ENCODE peak calls at places on chromosomes 1 and 21, in six cellular contexts. One of them, this sample, is unnamed.

GRCh38 chr1:197269053-197269452 is 1.0 kb downstream of the CRB1 start:
- DNase-seq in MM.1S: no peak
- DNase-seq in H9: no peak
- DNase-seq in cardiac muscle cell: peak
- DNase-seq in dorsolateral prefrontal cortex: peak
- DNase-seq in heart left ventricle: no peak
- DNase-seq in this sample: peak

GRCh38 chr1:19960621-19961020 is 18.8 kb downstream of the PLA2G2A start:
- DNase-seq in heart left ventricle: no peak
- DNase-seq in dorsolateral prefrontal cortex: no peak
- DNase-seq in H9: peak
- DNase-seq in cardiac muscle cell: no peak
- DNase-seq in MM.1S: no peak
- DNase-seq in this sample: no peak

GRCh38 chr1:202135221-202135721 is 9.3 kb downstream of the ARL8A start:
- DNase-seq in H9: peak
- DNase-seq in dorsolateral prefrontal cortex: peak
- DNase-seq in cardiac muscle cell: peak
- DNase-seq in MM.1S: peak
- DNase-seq in heart left ventricle: peak
- DNase-seq in this sample: peak

GRCh38 chr1:12161662-12162458 is 4.9 kb upstream of the TNFRSF1B start:
- DNase-seq in heart left ventricle: peak
- DNase-seq in dorsolateral prefrontal cortex: no peak
- DNase-seq in cardiac muscle cell: no peak
- DNase-seq in MM.1S: peak
- DNase-seq in H9: peak
- DNase-seq in this sample: no peak

GRCh38 chr21:33931799-33932390 is 16.3 kb upstream of the ATP5PO start:
- DNase-seq in heart left ventricle: no peak
- DNase-seq in cardiac muscle cell: no peak
- DNase-seq in H9: no peak
- DNase-seq in dorsolateral prefrontal cortex: no peak
- DNase-seq in MM.1S: no peak
- DNase-seq in this sample: no peak

GRCh38 chr1:165823552-165824268 is 3.7 kb upstream of the UCK2 start:
- DNase-seq in heart left ventricle: no peak
- DNase-seq in H9: no peak
- DNase-seq in MM.1S: no peak
- DNase-seq in dorsolateral prefrontal cortex: no peak
- DNase-seq in cardiac muscle cell: no peak
- DNase-seq in this sample: no peak

GRCh38 chr1:207454046-207454964 is at the start of gene CR2:
- DNase-seq in dorsolateral prefrontal cortex: no peak
- DNase-seq in heart left ventricle: peak
- DNase-seq in H9: peak
- DNase-seq in MM.1S: peak
- DNase-seq in cardiac muscle cell: peak
- DNase-seq in this sample: peak

GRCh38 chr1:173669491-173669941 is at the start of gene ANKRD45:
- DNase-seq in MM.1S: no peak
- DNase-seq in dorsolateral prefrontal cortex: peak
- DNase-seq in H9: peak
- DNase-seq in cardiac muscle cell: peak
- DNase-seq in heart left ventricle: peak
- DNase-seq in this sample: peak

GRCh38 chr1:115428676-115429075 is 90.6 kb upstream of the NGF start:
- DNase-seq in cardiac muscle cell: no peak
- DNase-seq in dorsolateral prefrontal cortex: no peak
- DNase-seq in heart left ventricle: no peak
- DNase-seq in H9: no peak
- DNase-seq in MM.1S: no peak
- DNase-seq in this sample: no peak

GRCh38 chr1:3197781-3198316 is 128.8 kb downstream of the PRDM16 start:
- DNase-seq in H9: no peak
- DNase-seq in MM.1S: no peak
- DNase-seq in cardiac muscle cell: no peak
- DNase-seq in heart left ventricle: no peak
- DNase-seq in dorsolateral prefrontal cortex: no peak
- DNase-seq in this sample: no peak
- H3K27ac ChIP-seq in H9: no peak
- H3K27ac ChIP-seq in MM.1S: no peak
- H3K27ac ChIP-seq in cardiac muscle cell: peak
- H3K27ac ChIP-seq in heart left ventricle: no peak
- H3K27ac ChIP-seq in dorsolateral prefrontal cortex: peak
- H3K27ac ChIP-seq in this sample: peak

DNA sequence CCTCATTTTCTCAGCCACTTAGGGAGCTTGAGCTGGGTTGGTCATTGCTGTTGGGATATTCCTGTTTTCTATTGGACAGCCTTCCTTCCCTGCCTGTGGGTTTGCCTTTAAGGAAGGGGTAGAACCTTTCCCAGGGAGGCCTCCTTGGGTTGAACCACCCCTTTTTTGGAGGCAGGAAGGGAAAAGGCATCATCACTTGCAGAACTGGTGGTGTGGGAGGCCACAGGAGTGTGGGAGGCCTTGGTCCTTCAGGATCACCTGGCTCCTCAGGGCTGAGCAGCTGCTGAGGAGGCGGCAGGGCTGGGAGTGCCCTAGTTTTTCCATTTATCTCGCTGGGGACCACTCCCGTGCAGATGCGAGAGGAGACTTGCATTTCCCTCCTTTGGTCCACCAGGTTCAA is 667 bp upstream of the CYB561D1 start:
- DNase-seq in H9: no peak
- DNase-seq in dorsolateral prefrontal cortex: no peak
- DNase-seq in MM.1S: no peak
- DNase-seq in cardiac muscle cell: no peak
- DNase-seq in heart left ventricle: no peak
- DNase-seq in this sample: no peak
- H3K27ac ChIP-seq in H9: no peak
- H3K27ac ChIP-seq in dorsolateral prefrontal cortex: peak
- H3K27ac ChIP-seq in MM.1S: no peak
- H3K27ac ChIP-seq in cardiac muscle cell: no peak
- H3K27ac ChIP-seq in heart left ventricle: no peak
- H3K27ac ChIP-seq in this sample: no peak

DNA sequence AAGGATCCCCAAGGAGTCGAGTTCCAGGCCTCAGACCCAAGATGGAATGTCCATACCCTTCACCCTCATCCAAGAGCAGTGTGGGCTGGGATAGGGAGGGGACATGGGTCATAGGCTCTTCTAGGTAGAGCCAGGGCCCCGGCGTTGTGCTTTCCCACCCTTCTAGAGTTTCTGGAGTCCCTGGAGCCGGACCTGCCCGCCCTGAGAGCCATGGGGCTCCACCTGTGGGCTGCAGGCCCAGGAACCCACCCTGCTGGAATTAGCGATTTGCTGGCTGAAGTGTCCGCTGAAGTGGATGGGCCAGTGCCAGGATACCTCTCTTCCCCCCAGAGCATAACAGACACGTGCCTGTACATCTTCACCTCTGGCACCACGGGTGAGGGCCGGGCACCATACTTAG is 1.1 kb downstream of the SLC27A3 start:
- DNase-seq in H9: no peak
- DNase-seq in dorsolateral prefrontal cortex: no peak
- DNase-seq in heart left ventricle: no peak
- DNase-seq in MM.1S: no peak
- DNase-seq in cardiac muscle cell: no peak
- DNase-seq in this sample: no peak
- H3K27ac ChIP-seq in H9: no peak
- H3K27ac ChIP-seq in dorsolateral prefrontal cortex: no peak
- H3K27ac ChIP-seq in heart left ventricle: peak
- H3K27ac ChIP-seq in MM.1S: no peak
- H3K27ac ChIP-seq in cardiac muscle cell: no peak
- H3K27ac ChIP-seq in this sample: no peak

GRCh38 chr1:227316941-227317540 is 1.3 kb downstream of the CDC42BPA start:
- DNase-seq in dorsolateral prefrontal cortex: peak
- DNase-seq in cardiac muscle cell: peak
- DNase-seq in heart left ventricle: peak
- DNase-seq in H9: no peak
- DNase-seq in MM.1S: no peak
- DNase-seq in this sample: peak
- H3K27ac ChIP-seq in dorsolateral prefrontal cortex: peak
- H3K27ac ChIP-seq in cardiac muscle cell: no peak
- H3K27ac ChIP-seq in heart left ventricle: peak
- H3K27ac ChIP-seq in H9: peak
- H3K27ac ChIP-seq in MM.1S: no peak
- H3K27ac ChIP-seq in this sample: no peak

GRCh38 chr21:43971992-43972255 is 40.2 kb upstream of the TRAPPC10 start:
- DNase-seq in H9: no peak
- DNase-seq in heart left ventricle: no peak
- DNase-seq in dorsolateral prefrontal cortex: no peak
- DNase-seq in cardiac muscle cell: no peak
- DNase-seq in MM.1S: no peak
- DNase-seq in this sample: no peak

GRCh38 chr21:43970551-43970950 is 41.6 kb upstream of the TRAPPC10 start:
- DNase-seq in dorsolateral prefrontal cortex: no peak
- DNase-seq in H9: no peak
- DNase-seq in cardiac muscle cell: no peak
- DNase-seq in heart left ventricle: no peak
- DNase-seq in MM.1S: no peak
- DNase-seq in this sample: no peak

GRCh38 chr21:43972850-43973633 is 39.1 kb upstream of the TRAPPC10 start:
- DNase-seq in H9: no peak
- DNase-seq in cardiac muscle cell: no peak
- DNase-seq in MM.1S: no peak
- DNase-seq in heart left ventricle: no peak
- DNase-seq in dorsolateral prefrontal cortex: no peak
- DNase-seq in this sample: no peak

GRCh38 chr21:43973634-43973955 is 38.5 kb upstream of the TRAPPC10 start:
- DNase-seq in cardiac muscle cell: no peak
- DNase-seq in dorsolateral prefrontal cortex: no peak
- DNase-seq in heart left ventricle: no peak
- DNase-seq in MM.1S: no peak
- DNase-seq in H9: no peak
- DNase-seq in this sample: no peak

GRCh38 chr21:43971201-43971991 is 40.7 kb upstream of the TRAPPC10 start:
- DNase-seq in MM.1S: no peak
- DNase-seq in heart left ventricle: no peak
- DNase-seq in H9: no peak
- DNase-seq in cardiac muscle cell: no peak
- DNase-seq in dorsolateral prefrontal cortex: no peak
- DNase-seq in this sample: no peak
- H3K27ac ChIP-seq in MM.1S: no peak
- H3K27ac ChIP-seq in heart left ventricle: no peak
- H3K27ac ChIP-seq in H9: no peak
- H3K27ac ChIP-seq in cardiac muscle cell: no peak
- H3K27ac ChIP-seq in dorsolateral prefrontal cortex: peak
- H3K27ac ChIP-seq in this sample: no peak

GRCh38 chr1:94895518-94895917 is 31.4 kb downstream of the CNN3 start:
- DNase-seq in cardiac muscle cell: no peak
- DNase-seq in MM.1S: no peak
- DNase-seq in heart left ventricle: no peak
- DNase-seq in H9: no peak
- DNase-seq in dorsolateral prefrontal cortex: no peak
- DNase-seq in this sample: no peak

GRCh38 chr1:94894630-94895029 is 32.3 kb downstream of the CNN3 start:
- DNase-seq in dorsolateral prefrontal cortex: no peak
- DNase-seq in H9: no peak
- DNase-seq in MM.1S: no peak
- DNase-seq in cardiac muscle cell: no peak
- DNase-seq in heart left ventricle: no peak
- DNase-seq in this sample: peak

GRCh38 chr1:94899756-94900155 is 27.2 kb downstream of the CNN3 start:
- DNase-seq in MM.1S: no peak
- DNase-seq in cardiac muscle cell: no peak
- DNase-seq in dorsolateral prefrontal cortex: no peak
- DNase-seq in H9: no peak
- DNase-seq in heart left ventricle: no peak
- DNase-seq in this sample: no peak

GRCh38 chr1:94901841-94902240 is 25.1 kb downstream of the CNN3 start:
- DNase-seq in H9: no peak
- DNase-seq in cardiac muscle cell: no peak
- DNase-seq in MM.1S: no peak
- DNase-seq in dorsolateral prefrontal cortex: no peak
- DNase-seq in heart left ventricle: no peak
- DNase-seq in this sample: no peak

DNA sequence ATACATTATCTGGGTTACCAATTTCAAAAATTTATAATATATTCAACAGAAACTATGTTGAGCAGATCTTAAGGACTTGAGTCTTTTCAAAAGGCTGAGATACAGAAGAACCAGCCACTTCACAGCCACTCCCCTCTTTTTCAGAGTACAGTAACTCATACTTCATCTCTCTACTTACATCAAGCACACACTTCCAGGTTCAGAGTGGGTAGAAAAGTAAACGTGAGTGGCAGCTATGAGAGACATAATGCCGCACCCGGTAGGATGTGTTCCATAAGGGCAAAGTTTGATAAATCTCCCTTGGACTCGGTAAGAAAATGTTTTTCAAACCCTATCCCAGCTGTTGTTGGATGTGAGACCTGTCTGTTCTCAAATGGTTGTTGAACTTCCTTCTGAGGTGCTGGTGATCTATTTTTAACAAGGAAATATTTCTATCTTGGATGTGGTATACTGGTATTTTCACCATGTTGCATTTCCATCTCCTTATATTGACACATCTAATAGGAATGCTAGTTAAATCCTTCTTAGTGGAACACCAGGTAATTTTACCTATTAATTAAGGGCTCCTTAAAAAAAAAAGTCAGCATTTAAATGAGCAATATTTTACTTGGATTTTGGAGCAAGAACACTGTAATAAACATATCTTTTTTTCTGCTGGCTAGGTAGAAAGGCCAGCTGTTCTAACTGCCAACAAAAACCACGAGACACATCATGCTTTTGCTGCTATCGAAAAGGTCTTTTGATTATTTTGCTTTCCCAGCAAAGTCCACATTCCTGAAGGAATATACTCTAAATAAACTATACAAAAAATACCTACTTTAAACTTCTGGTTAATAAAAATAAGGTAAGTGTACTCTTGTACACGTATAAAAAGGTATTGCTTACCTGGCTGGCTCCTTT is 28.2 kb downstream of the CNN3 start:
- DNase-seq in cardiac muscle cell: no peak
- DNase-seq in dorsolateral prefrontal cortex: no peak
- DNase-seq in MM.1S: no peak
- DNase-seq in H9: no peak
- DNase-seq in heart left ventricle: no peak
- DNase-seq in this sample: no peak
- H3K27ac ChIP-seq in cardiac muscle cell: peak
- H3K27ac ChIP-seq in dorsolateral prefrontal cortex: no peak
- H3K27ac ChIP-seq in MM.1S: no peak
- H3K27ac ChIP-seq in H9: no peak
- H3K27ac ChIP-seq in heart left ventricle: no peak
- H3K27ac ChIP-seq in this sample: no peak

This sample was measured in neural progenitor cell.